ENCODE peak calls at places on chromosome 21, in seven cellular contexts. M is HEK293T, D is fibroblast of pulmonary artery, Y is cardiac muscle cell, T is GM19239, Q is amniotic stem cell, K is Kasumi-1. G is an unnamed sample.
A peak's percentile ranks its signal among the peaks of the same experiment; 100 is the strongest.

GRCh38 chr21:34523019-34523418 is 11.0 kb upstream of the KCNE1 start:
- DNase-seq in M (no peak), D (no peak), Y (no peak), T (no peak), Q (no peak), K (no peak), G (no peak)

GRCh38 chr21:42666023-42666747 is 12.8 kb downstream of the PDE9A start:
- DNase-seq in M (peak; percentile 83), D (no peak), Y (no peak), T (no peak), Q (no peak), K (no peak), G (no peak)

GRCh38 chr21:37552496-37553399 is 186.2 kb downstream of the DYRK1A start:
- DNase-seq in M (no peak), D (no peak), Y (peak; percentile 79), T (no peak), Q (no peak), K (no peak), G (no peak)

GRCh38 chr21:34812510-34813265 is 143.9 kb downstream of the CLIC6 start:
- DNase-seq in M (peak; percentile 31), D (peak; percentile 60), Y (no peak), T (no peak), Q (peak; percentile 76), K (no peak), G (no peak)

GRCh38 chr21:44927587-44928461 is 7.1 kb upstream of the ITGB2 start:
- DNase-seq in M (no peak), D (peak; percentile 49), Y (no peak), T (no peak), Q (peak; percentile 20), K (peak; percentile 88), G (no peak)

GRCh38 chr21:34988625-34989024 is 60.5 kb downstream of the RUNX1 start:
- DNase-seq in M (no peak), D (no peak), Y (no peak), T (no peak), Q (no peak), K (no peak), G (no peak)

GRCh38 chr21:26850116-26850643 is 5.0 kb upstream of the ADAMTS1 start:
- DNase-seq in M (no peak), D (peak; percentile 77), Y (no peak), T (no peak), Q (no peak), K (peak; percentile 79), G (peak; percentile 31)

GRCh38 chr21:20030390-20030789 is 967.8 kb upstream of the NCAM2 start:
- DNase-seq in M (no peak), D (no peak), Y (no peak), T (no peak), Q (no peak), K (no peak), G (no peak)

GRCh38 chr21:38628426-38628825 is 130.1 kb upstream of the ERG start:
- DNase-seq in M (peak; percentile 23), D (no peak), Y (no peak), T (no peak), Q (no peak), K (no peak), G (no peak)

GRCh38 chr21:35266546-35266945 is 217.4 kb upstream of the RUNX1 start:
- DNase-seq in M (no peak), D (no peak), Y (no peak), T (no peak), Q (no peak), K (no peak), G (no peak)